ENCODE peak calls at places on chromosomes 1 and 21, in seven cellular contexts. D is neuronal stem cell, E is mesendoderm, B is trophoblast cell, M is IMR-90, O is mesenchymal stem cell, X is H1. P is an unnamed sample.

GRCh38 chr1:167786502-167786901 is 64.7 kb downstream of the MPZL1 start:
- DNase-seq in B (no peak), X (no peak), O (no peak), E (no peak), M (no peak), D (no peak), P (no peak)

GRCh38 chr1:96515925-96516324 is 205.7 kb upstream of the PTBP2 start:
- DNase-seq in B (no peak), X (no peak), D (no peak), E (no peak), M (no peak), O (no peak), P (no peak)

GRCh38 chr1:166915941-166916340 is 39.9 kb upstream of the TADA1 start:
- DNase-seq in O (no peak), D (no peak), E (peak; percentile 73), M (peak; percentile 2), B (no peak), X (peak; percentile 21), P (peak; percentile 42)

GRCh38 chr1:29521438-29521715 is 285.1 kb downstream of the PTPRU start:
- DNase-seq in M (no peak), D (no peak), E (no peak), X (no peak), B (no peak), O (no peak), P (peak; percentile 12)

GRCh38 chr1:202643397-202644218 is 66.6 kb downstream of the SYT2 start:
- DNase-seq in D (no peak), M (no peak), E (peak; percentile 91), O (peak; percentile 18), X (no peak), B (no peak), P (no peak)

GRCh38 chr1:162085991-162086390 is 16.5 kb downstream of the NOS1AP start:
- DNase-seq in X (no peak), E (no peak), M (no peak), B (no peak), D (no peak), O (no peak), P (no peak)

GRCh38 chr1:32876341-32877210 is 5.9 kb upstream of the FNDC5 start:
- DNase-seq in O (peak; percentile 48), M (no peak), X (no peak), E (peak; percentile 60), B (no peak), D (no peak), P (peak; percentile 74)

GRCh38 chr1:236685917-236686814 is at the start of gene ACTN2:
- DNase-seq in E (peak; percentile 65), B (peak; percentile 6), X (no peak), D (peak; percentile 46), O (peak; percentile 5), M (no peak), P (peak; percentile 76)

GRCh38 chr21:39525129-39525528 is 73.4 kb downstream of the SH3BGR start:
- DNase-seq in X (no peak), D (no peak), B (no peak), M (no peak), O (no peak), E (no peak), P (no peak)

GRCh38 chr1:21255284-21255942 is 34.9 kb downstream of the ECE1 start:
- DNase-seq in E (peak; percentile 93), D (peak; percentile 76), M (peak; percentile 79), X (peak; percentile 62), O (peak; percentile 91), B (peak; percentile 89), P (peak; percentile 88)

GRCh38 chr1:162421258-162422194 is 9.6 kb upstream of the SH2D1B start:
- DNase-seq in X (no peak), M (no peak), D (no peak), B (no peak), E (no peak), O (no peak), P (no peak)

GRCh38 chr21:26961704-26962103 is 5.2 kb downstream of the ADAMTS5 start:
- DNase-seq in D (no peak), X (no peak), E (peak; percentile 73), O (no peak), B (no peak), M (no peak), P (peak; percentile 51)

GRCh38 chr1:28883242-28883616 is 31.1 kb upstream of the EPB41 start:
- DNase-seq in M (no peak), E (no peak), B (no peak), D (no peak), X (no peak), O (no peak), P (no peak)

GRCh38 chr1:19809044-19809750 is 5.9 kb downstream of the RNF186 start:
- DNase-seq in M (no peak), D (no peak), O (no peak), B (no peak), X (no peak), E (no peak), P (no peak)

GRCh38 chr1:37945743-37946702 is 830 bp downstream of the INPP5B start:
- DNase-seq in D (no peak), E (peak; percentile 57), O (peak; percentile 92), M (peak; percentile 95), X (no peak), B (no peak), P (peak; percentile 33)

GRCh38 chr21:45852886-45853400 is 128.6 kb upstream of the COL6A1 start:
- DNase-seq in B (no peak), O (no peak), M (no peak), D (no peak), E (no peak), X (no peak), P (peak; percentile 17)

GRCh38 chr1:197320991-197321531 is 53.0 kb downstream of the CRB1 start:
- DNase-seq in B (no peak), E (no peak), M (peak; percentile 4), D (no peak), O (no peak), X (no peak), P (no peak)

GRCh38 chr21:42848932-42849758 is 30.2 kb downstream of the WDR4 start:
- DNase-seq in B (no peak), D (no peak), E (no peak), M (no peak), X (no peak), O (no peak), P (no peak)

GRCh38 chr1:116416854-116417513 is 43.9 kb downstream of the ATP1A1 start:
- DNase-seq in M (no peak), O (no peak), E (no peak), B (no peak), X (no peak), D (no peak), P (no peak)

GRCh38 chr1:17837631-17838030 is 82.5 kb downstream of the ACTL8 start:
- DNase-seq in E (no peak), D (no peak), X (no peak), B (no peak), O (no peak), M (no peak), P (no peak)

GRCh38 chr1:201125019-201125418 is 2.0 kb downstream of the ASCL5 start:
- DNase-seq in M (no peak), O (no peak), D (no peak), X (no peak), B (no peak), E (no peak), P (no peak)

DNA sequence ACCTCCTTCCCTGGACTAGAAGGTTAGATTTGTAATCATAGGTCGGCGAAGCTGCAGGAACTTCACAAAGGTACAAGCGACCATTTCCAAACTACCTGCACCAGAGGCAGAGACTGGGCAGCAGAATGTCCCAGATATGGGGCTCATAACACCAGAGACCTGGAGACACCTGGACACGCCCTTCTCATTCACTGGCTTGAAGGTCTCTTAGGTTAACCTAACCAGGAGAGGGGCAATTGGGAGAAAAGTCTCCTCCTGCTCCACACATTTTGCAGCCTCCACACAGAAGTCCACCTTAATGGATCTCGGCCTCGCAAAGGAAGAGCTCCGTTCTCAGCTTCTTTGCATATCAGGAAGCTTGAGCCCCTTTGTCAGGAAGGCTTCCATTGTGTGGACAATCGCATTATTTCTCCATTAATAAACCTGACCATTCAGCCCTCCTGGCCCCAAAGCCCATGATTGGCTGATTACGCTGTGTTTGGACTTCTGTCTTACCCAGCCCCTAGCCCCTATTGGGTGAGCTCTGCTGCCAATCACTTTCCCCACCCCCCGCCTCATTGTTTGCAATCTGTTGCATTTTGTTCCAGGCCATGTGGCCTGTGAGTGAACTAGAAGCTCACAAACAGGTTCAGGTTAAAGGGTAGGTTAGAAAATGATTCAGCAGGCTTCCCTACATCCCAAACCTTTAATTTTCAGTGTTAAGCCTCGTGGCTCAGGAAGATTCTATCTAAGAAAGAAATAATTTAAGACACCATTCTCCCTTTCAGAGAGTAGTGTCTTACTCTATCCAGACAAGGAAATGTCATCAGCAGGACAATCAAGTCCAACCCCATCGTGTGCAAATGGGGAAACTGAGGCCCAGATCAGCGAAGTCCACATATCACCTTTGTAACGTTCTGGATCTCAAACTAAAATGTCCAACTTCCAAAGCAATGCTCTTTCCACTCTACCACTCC is 2.8 kb downstream of the MYCL start:
- DNase-seq in E (peak; percentile 97), X (no peak), M (peak; percentile 64), B (peak; percentile 33), D (peak; percentile 88), O (peak; percentile 65), P (peak; percentile 93)
- H3K18ac ChIP-seq in E (peak overlapping the region; percentile 12), X (peak overlapping the region; percentile 91), M (no peak overlapping the region), B (no peak overlapping the region), D (peak overlapping the region; percentile 15), O (no peak overlapping the region), P (peak overlapping the region; percentile 68)

GRCh38 chr1:159889202-159889601 is 10.8 kb downstream of the CFAP45 start:
- DNase-seq in E (no peak), M (no peak), X (no peak), D (no peak), O (no peak), B (no peak), P (no peak)
- H3K18ac ChIP-seq in E (no peak overlapping the region), M (peak overlapping the region; percentile 52), X (no peak overlapping the region), D (no peak overlapping the region), O (peak overlapping the region; percentile 86), B (peak overlapping the region; percentile 72), P (no peak overlapping the region)

DNA sequence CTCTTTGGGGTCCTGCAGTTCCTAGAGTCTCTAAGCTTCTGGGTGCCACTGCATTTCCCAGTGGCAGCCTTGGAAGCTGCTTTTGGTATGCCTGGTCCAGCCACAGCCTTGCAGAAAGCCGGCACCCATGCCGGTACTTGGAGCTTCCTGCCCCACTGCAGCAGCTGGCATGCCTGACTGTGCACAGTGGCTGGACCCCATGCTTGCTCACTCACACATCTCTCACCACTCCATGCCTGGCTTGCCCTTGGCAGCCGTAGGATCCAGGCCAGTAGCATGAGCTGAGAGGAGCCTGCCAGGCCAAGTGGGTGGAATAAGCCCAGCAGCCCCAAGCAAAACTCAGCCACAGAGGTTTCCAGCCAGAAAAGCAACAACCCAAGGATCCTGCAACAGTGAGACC is 20.3 kb upstream of the FNBP1L start:
- DNase-seq in B (no peak), M (no peak), X (no peak), O (no peak), E (no peak), D (no peak), P (no peak)
- H3K18ac ChIP-seq in B (no peak overlapping the region), M (no peak overlapping the region), X (no peak overlapping the region), O (no peak overlapping the region), E (no peak overlapping the region), D (no peak overlapping the region), P (no peak overlapping the region)

DNA sequence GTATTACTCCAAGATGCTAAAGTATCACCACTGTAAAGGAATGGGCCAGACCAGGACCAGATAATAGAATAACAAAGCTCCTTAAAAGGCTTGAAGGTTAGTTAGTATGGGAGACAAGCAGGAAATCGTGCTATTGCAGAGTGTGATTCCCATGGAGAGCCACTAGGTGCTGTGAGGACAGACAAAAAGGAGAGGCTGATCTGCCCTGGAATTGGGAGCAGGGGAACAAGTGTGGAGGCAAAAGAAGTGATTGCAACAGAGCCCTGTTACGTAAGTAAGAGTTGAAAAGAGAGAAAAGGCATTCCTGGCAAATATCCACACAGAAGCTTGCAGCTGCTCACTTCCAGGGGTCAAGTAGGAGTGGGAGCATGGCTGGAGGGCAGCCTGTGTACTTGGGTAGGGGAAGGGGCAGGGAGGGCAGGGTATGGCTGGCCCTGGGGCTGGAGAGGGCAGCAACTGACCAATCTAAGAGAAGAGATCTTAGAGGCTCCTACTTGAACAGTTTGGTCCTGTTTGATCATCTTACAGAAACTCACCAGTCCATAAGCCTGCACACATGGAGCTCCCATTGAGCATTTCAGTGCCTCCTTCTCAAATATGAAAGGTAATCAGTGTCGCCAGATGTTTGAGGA is 207.7 kb upstream of the GJB5 start:
- DNase-seq in D (no peak), B (peak; percentile 42), X (peak; percentile 27), E (peak; percentile 88), M (no peak), O (no peak), P (peak; percentile 80)
- H3K18ac ChIP-seq in D (no peak overlapping the region), B (no peak overlapping the region), X (peak overlapping the region; percentile 27), E (no peak overlapping the region), M (no peak overlapping the region), O (no peak overlapping the region), P (no peak overlapping the region)